ENCODE peak calls at places on chromosome 15, in seven cellular contexts. N, Z, Y, E, W, R and T are unnamed samples. For H3K4me1 and H3K36me3, the result is how much of the 10 kb centered on the place peaks cover.

GRCh38 chr15:101116681-101116976 is 135.2 kb downstream of the CHSY1 start:
- DNase-seq in R (no peak), N (no peak), Y (no peak), Z (no peak), W (no peak), E (no peak), T (no peak)

GRCh38 chr15:99443768-99444446 is 121.9 kb upstream of the MEF2A start:
- DNase-seq in E (no peak), Z (no peak), W (no peak), R (no peak), Y (no peak), N (no peak), T (no peak)

GRCh38 chr15:67100808-67101581 is 35.6 kb downstream of the SMAD3 start:
- DNase-seq in E (no peak), Y (no peak), Z (no peak), N (no peak), W (no peak), R (no peak), T (no peak)

GRCh38 chr15:67359431-67360082 is 105.0 kb downstream of the IQCH start:
- DNase-seq in W (peak), Z (no peak), R (no peak), Y (no peak), N (no peak), E (no peak), T (no peak)

GRCh38 chr15:48394172-48394571 is 62.9 kb downstream of the DUT start:
- DNase-seq in Z (no peak), Y (no peak), N (no peak), R (no peak), W (no peak), E (no peak), T (no peak)

GRCh38 chr15:72197460-72198409 is at the start of gene GRAMD2A:
- DNase-seq in W (no peak), R (peak), E (peak), Z (no peak), N (peak), Y (no peak), T (no peak)

GRCh38 chr15:98815207-98815606 is 166.9 kb downstream of the IGF1R start:
- DNase-seq in Y (no peak), R (no peak), W (no peak), Z (no peak), E (no peak), N (no peak), T (no peak)

GRCh38 chr15:70153948-70154439 is 56.3 kb upstream of the TLE3 start:
- DNase-seq in R (no peak), E (no peak), W (no peak), Y (no peak), N (no peak), Z (no peak), T (no peak)

GRCh38 chr15:100663066-100663465 is 60.7 kb downstream of the ASB7 start:
- DNase-seq in Y (no peak), E (peak), N (peak), R (no peak), Z (peak), W (no peak), T (no peak)

GRCh38 chr15:70643783-70644125 is 119.6 kb downstream of the UACA start:
- DNase-seq in W (no peak), N (peak), Y (no peak), E (peak), R (no peak), Z (no peak), T (no peak)

GRCh38 chr15:39239562-39239961 is 341.3 kb upstream of the THBS1 start:
- DNase-seq in E (no peak), R (no peak), W (no peak), Y (no peak), N (peak), Z (no peak), T (no peak)

GRCh38 chr15:70701891-70702568 is 61.3 kb downstream of the UACA start:
- DNase-seq in R (no peak), E (peak), N (peak), W (no peak), Z (no peak), Y (no peak), T (no peak)

GRCh38 chr15:72358532-72359180 is 17.2 kb downstream of the HEXA start:
- DNase-seq in R (peak), E (peak), Z (peak), Y (no peak), N (peak), W (no peak), T (no peak)

GRCh38 chr15:49460411-49460941 is 37.4 kb downstream of the FGF7 start:
- DNase-seq in Z (no peak), E (no peak), Y (no peak), W (no peak), N (no peak), R (no peak), T (no peak)

GRCh38 chr15:67967871-67968423 is 86.2 kb upstream of the PIAS1 start:
- DNase-seq in R (peak), W (peak), N (peak), Z (peak), Y (no peak), E (peak), T (peak)

GRCh38 chr15:77944002-77944867 is 133.3 kb downstream of the TBC1D2B start:
- DNase-seq in E (peak), W (peak), Z (peak), N (peak), R (peak), Y (no peak), T (peak)

GRCh38 chr15:80286055-80286454 is 34.0 kb upstream of the CTXND1 start:
- DNase-seq in R (no peak), Y (no peak), N (no peak), W (no peak), Z (no peak), E (no peak), T (no peak)

GRCh38 chr15:81504170-81504905 is 130.3 kb upstream of the TMC3 start:
- DNase-seq in R (no peak), W (no peak), Z (no peak), Y (no peak), N (no peak), E (peak), T (no peak)

GRCh38 chr15:27172821-27173220 is 201.8 kb downstream of the GABRG3 start:
- DNase-seq in R (no peak), E (no peak), Z (no peak), Y (no peak), W (no peak), N (no peak), T (no peak)

GRCh38 chr15:63736287-63736686 is 97.5 kb downstream of the HERC1 start:
- DNase-seq in Z (no peak), Y (no peak), N (no peak), E (no peak), W (no peak), R (no peak), T (no peak)

GRCh38 chr15:64334530-64334929 is 21.4 kb downstream of the CSNK1G1 start:
- DNase-seq in N (no peak), Y (peak), R (no peak), Z (no peak), E (no peak), W (no peak), T (peak)

GRCh38 chr15:39586387-39587171 is 5.7 kb downstream of the THBS1 start:
- DNase-seq in Z (no peak), W (no peak), N (peak), R (no peak), E (peak), Y (no peak), T (no peak)

GRCh38 chr15:45291822-45292582 is 40.0 kb downstream of the SLC28A2 start:
- DNase-seq in Z (no peak), N (no peak), E (no peak), W (no peak), R (no peak), Y (no peak), T (no peak)

GRCh38 chr15:35557544-35557943 is 11.6 kb upstream of the DPH6 start:
- DNase-seq in E (peak), R (no peak), Z (no peak), W (no peak), Y (no peak), N (peak), T (no peak)

GRCh38 chr15:74227968-74228722 is 8.0 kb upstream of the CCDC33 start:
- DNase-seq in N (no peak), Z (no peak), Y (no peak), R (no peak), W (no peak), E (peak), T (no peak)

GRCh38 chr15:45729146-45729545 is 94.3 kb downstream of the SQOR start:
- DNase-seq in W (no peak), R (no peak), Y (no peak), N (no peak), E (no peak), Z (no peak), T (no peak)

GRCh38 chr15:60854858-60855568 is 374.1 kb downstream of the RORA start:
- DNase-seq in Z (no peak), W (no peak), Y (no peak), E (no peak), R (no peak), N (no peak), T (no peak)

DNA sequence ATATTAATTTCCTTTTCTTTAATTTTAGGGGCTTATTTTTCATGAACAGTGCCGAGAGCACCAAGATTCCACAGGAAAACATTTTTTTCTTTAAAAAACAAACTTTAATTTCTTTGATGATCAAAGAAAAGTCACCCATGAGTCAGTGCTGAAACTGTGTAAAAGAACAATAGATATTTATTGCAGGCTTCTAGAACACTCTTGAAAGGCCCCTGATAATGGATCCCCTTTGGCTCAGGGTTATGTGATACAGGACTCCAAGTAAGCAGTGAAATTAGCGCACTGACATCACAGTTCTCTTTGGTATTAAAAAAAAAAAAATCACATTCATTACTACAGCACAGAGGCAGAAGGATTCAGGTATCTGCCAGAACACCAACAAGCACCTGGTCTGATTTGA is 66.1 kb upstream of the MYZAP start:
- DNase-seq in W (no peak), E (no peak), N (no peak), Y (no peak), Z (no peak), R (no peak), T (no peak)
- H3K4me1 ChIP-seq in W (under half), E (under half), N (under half), Y (under half), Z (under half), R (under half), T (under half)

GRCh38 chr15:69084404-69085030 is 70.0 kb downstream of the NOX5 start:
- DNase-seq in E (no peak), N (no peak), R (no peak), W (no peak), Z (no peak), Y (no peak), T (no peak)
- H3K36me3 ChIP-seq in E (under half), N (under half), R (under half), W (under half), Z (under half), Y (under half), T (under half)

DNA sequence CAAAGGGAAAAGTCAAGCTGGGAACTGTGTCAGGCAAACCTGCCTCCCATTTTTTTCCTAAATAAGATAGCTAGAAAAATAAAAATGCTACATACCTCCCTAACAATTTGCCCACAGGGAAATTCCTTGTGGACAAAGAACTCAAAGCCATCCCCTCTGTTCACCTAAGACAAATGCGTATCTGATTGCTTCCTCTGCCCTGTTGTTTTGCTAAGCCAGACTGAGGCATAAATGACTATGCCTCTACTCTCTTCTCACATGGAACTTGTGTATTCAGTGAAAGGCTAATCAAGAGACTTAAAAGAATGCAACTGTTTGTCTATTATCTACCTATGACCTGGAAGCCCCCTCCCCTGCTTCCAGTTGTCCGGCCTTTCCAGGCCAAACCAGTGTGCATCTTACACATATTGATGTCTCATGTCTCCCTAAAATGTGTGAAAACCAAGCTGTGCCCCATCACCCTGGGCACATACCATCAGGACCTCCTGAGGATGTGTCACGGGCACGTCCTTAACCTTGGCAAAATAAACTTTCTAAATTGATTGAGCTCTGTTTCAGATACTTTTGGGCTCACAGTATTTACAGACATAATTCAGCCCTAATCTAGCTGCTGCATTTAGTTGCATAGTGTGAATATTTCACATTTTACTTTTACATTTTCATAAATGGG is 15.8 kb downstream of the CHD2 start:
- DNase-seq in N (peak), W (no peak), R (no peak), Y (no peak), E (no peak), Z (no peak), T (no peak)
- H3K4me1 ChIP-seq in N (half or more), W (half or more), R (under half), Y (under half), E (under half), Z (under half), T (half or more)

GRCh38 chr15:40772014-40772413 is 2.2 kb downstream of the C15orf62 start:
- DNase-seq in E (no peak), Y (no peak), W (peak), R (no peak), Z (no peak), N (no peak), T (no peak)
- H3K36me3 ChIP-seq in E (under half), Y (under half), W (under half), R (under half), Z (under half), N (half or more), T (under half)